ENCODE peak calls at places on chromosomes 5 and 9, in nine cellular contexts. K is stomach; O is stimulated activated CD4-positive, alpha-beta T cell treated with anti-CD3 and anti-CD28 coated beads, Interleukin-2, amount 100 ng/mL, for 48 hours; N is Peyer's patch; G is A172; R is CD8-positive, alpha-beta memory T cell; L is RWPE1; Z is M059J; C is IMR-90. H is an unnamed sample.

GRCh38 chr5:57476743-57477142 is 5.9 kb downstream of the ACTBL2 start:
- DNase-seq in K (no peak), O (no peak), N (no peak), G (no peak), R (no peak), L (no peak), Z (no peak), C (peak), H (no peak)

GRCh38 chr5:14615365-14615764 is 33.8 kb downstream of the OTULINL start:
- DNase-seq in K (no peak), O (no peak), N (no peak), G (no peak), R (no peak), L (no peak), Z (no peak), C (no peak), H (no peak)

GRCh38 chr5:84791730-84792129 is 407.1 kb upstream of the EDIL3 start:
- DNase-seq in K (no peak), O (no peak), N (no peak), G (no peak), R (no peak), L (no peak), Z (no peak), C (no peak), H (no peak)

GRCh38 chr5:24712947-24713346 is 68.2 kb upstream of the CDH10 start:
- DNase-seq in K (no peak), O (no peak), N (no peak), G (no peak), R (no peak), L (no peak), Z (no peak), C (no peak), H (no peak)

GRCh38 chr9:136083558-136084190 is 11.4 kb downstream of the NACC2 start:
- DNase-seq in K (no peak), O (no peak), N (no peak), G (no peak), R (no peak), L (no peak), Z (no peak), C (no peak), H (no peak)

GRCh38 chr5:98433022-98433421 is 340.4 kb upstream of the RGMB start:
- DNase-seq in K (no peak), O (no peak), N (no peak), G (no peak), R (no peak), L (no peak), Z (no peak), C (peak), H (no peak)

GRCh38 chr5:33479321-33479720 is 38.6 kb downstream of the TARS1 start:
- DNase-seq in K (no peak), O (no peak), N (no peak), G (no peak), R (no peak), L (no peak), Z (peak), C (peak), H (no peak)

GRCh38 chr5:138655530-138656245 is 80.5 kb upstream of the HSPA9 start:
- DNase-seq in K (no peak), O (no peak), N (no peak), G (no peak), R (no peak), L (no peak), Z (peak), C (no peak), H (no peak)

GRCh38 chr5:41695920-41696582 is 174.2 kb downstream of the OXCT1 start:
- DNase-seq in K (no peak), O (no peak), N (no peak), G (peak), R (no peak), L (no peak), Z (peak), C (no peak), H (no peak)

GRCh38 chr5:150443242-150444075 is 6.1 kb downstream of the RPS14 start:
- DNase-seq in K (no peak), O (no peak), N (no peak), G (no peak), R (no peak), L (no peak), Z (peak), C (no peak), H (no peak)

GRCh38 chr5:60473654-60474053 is 226.3 kb downstream of the DEPDC1B start:
- DNase-seq in K (no peak), O (no peak), N (no peak), G (no peak), R (no peak), L (no peak), Z (peak), C (no peak), H (no peak)

GRCh38 chr5:6576861-6577501 is 55.9 kb downstream of the NSUN2 start:
- DNase-seq in K (no peak), O (peak), N (no peak), G (peak), R (no peak), L (peak), Z (peak), C (peak), H (no peak)

GRCh38 chr5:103120607-103121200 is 603 bp downstream of the PPIP5K2 start:
- DNase-seq in K (no peak), O (no peak), N (peak), G (peak), R (no peak), L (peak), Z (peak), C (peak), H (no peak)

GRCh38 chr9:134361843-134362414 is 35.7 kb downstream of the RXRA start:
- DNase-seq in K (no peak), O (no peak), N (no peak), G (peak), R (no peak), L (no peak), Z (no peak), C (no peak), H (no peak)

GRCh38 chr5:73392775-73393174 is 55.8 kb downstream of the FOXD1 start:
- DNase-seq in K (no peak), O (no peak), N (peak), G (no peak), R (no peak), L (no peak), Z (no peak), C (no peak), H (no peak)

GRCh38 chr5:112957970-112958773 is 18.4 kb upstream of the DCP2 start:
- DNase-seq in K (peak), O (no peak), N (no peak), G (peak), R (no peak), L (peak), Z (peak), C (peak), H (no peak)

GRCh38 chr5:11502783-11503182 is 401.5 kb downstream of the CTNND2 start:
- DNase-seq in K (no peak), O (no peak), N (no peak), G (no peak), R (no peak), L (no peak), Z (no peak), C (no peak), H (no peak)

GRCh38 chr5:33816791-33817190 is 75.0 kb downstream of the ADAMTS12 start:
- DNase-seq in K (no peak), O (no peak), N (no peak), G (no peak), R (no peak), L (no peak), Z (peak), C (peak), H (no peak)

GRCh38 chr9:111198936-111199335 is 131.1 kb downstream of the OR2K2 start:
- DNase-seq in K (no peak), O (no peak), N (no peak), G (no peak), R (no peak), L (no peak), Z (peak), C (peak), H (no peak)

GRCh38 chr9:112863781-112864180 is 26.9 kb downstream of the SLC46A2 start:
- DNase-seq in K (no peak), O (no peak), N (no peak), G (no peak), R (no peak), L (no peak), Z (no peak), C (no peak), H (no peak)

GRCh38 chr5:30605693-30606268 is 587.7 kb upstream of the CDH6 start:
- DNase-seq in K (no peak), O (no peak), N (no peak), G (no peak), R (no peak), L (no peak), Z (no peak), C (no peak), H (no peak)

GRCh38 chr5:73654171-73654811 is 28.3 kb downstream of the ARHGEF28 start:
- DNase-seq in K (no peak), O (no peak), N (no peak), G (peak), R (no peak), L (peak), Z (peak), C (peak), H (no peak)

GRCh38 chr9:38196721-38197120 is 127.7 kb upstream of the SHB start:
- DNase-seq in K (no peak), O (no peak), N (no peak), G (no peak), R (no peak), L (no peak), Z (peak), C (no peak), H (no peak)

GRCh38 chr5:154972476-154973080 is 31.7 kb downstream of the MRPL22 start:
- DNase-seq in K (no peak), O (peak), N (no peak), G (peak), R (no peak), L (peak), Z (peak), C (peak), H (no peak)

GRCh38 chr9:129489838-129490582 is 130.9 kb downstream of the C9orf50 start:
- DNase-seq in K (no peak), O (no peak), N (no peak), G (no peak), R (peak), L (no peak), Z (no peak), C (peak), H (no peak)

GRCh38 chr5:140341591-140341990 is 4.8 kb downstream of the HBEGF start:
- DNase-seq in K (no peak), O (no peak), N (no peak), G (no peak), R (no peak), L (no peak), Z (peak), C (no peak), H (no peak)

GRCh38 chr5:2756764-2757163 is 5.3 kb upstream of the IRX2 start:
- DNase-seq in K (no peak), O (no peak), N (no peak), G (no peak), R (no peak), L (no peak), Z (no peak), C (no peak), H (no peak)

GRCh38 chr9:3743901-3744413 is 218.2 kb upstream of the RFX3 start:
- DNase-seq in K (no peak), O (no peak), N (no peak), G (no peak), R (no peak), L (no peak), Z (no peak), C (no peak), H (no peak)

GRCh38 chr9:87223397-87224246 is 274.0 kb upstream of the DAPK1 start:
- DNase-seq in K (no peak), O (no peak), N (no peak), G (peak), R (no peak), L (no peak), Z (peak), C (peak), H (no peak)

GRCh38 chr9:125997510-125997823 is 250.3 kb downstream of the PBX3 start:
- DNase-seq in K (no peak), O (no peak), N (peak), G (no peak), R (no peak), L (no peak), Z (no peak), C (no peak), H (no peak)

GRCh38 chr5:149745-150450 is 41.4 kb upstream of the LRRC14B start:
- DNase-seq in K (no peak), O (no peak), N (no peak), G (peak), R (no peak), L (peak), Z (no peak), C (peak), H (no peak)